ENCODE peak calls at places on chromosomes 6 and 20, in ten cellular contexts. V is WTC11; G is psoas muscle; Y is lower lobe of right lung; P is bronchial epithelial cell; K is fibroblast of lung; W is uterus; C is upper lobe of right lung; E is CD4-positive, alpha-beta T cell; F is brain microvascular endothelial cell. J is an unnamed sample.

GRCh38 chr6:18388942-18389341 is 1.8 kb downstream of the RNF144B start:
- DNase-seq in G (no peak), E (no peak), Y (no peak), V (no peak), P (peak; percentile 77), C (no peak), K (peak; percentile 66), W (no peak), F (peak; percentile 62), J (peak; percentile 32)

GRCh38 chr6:128836761-128837160 is 46.2 kb upstream of the LAMA2 start:
- DNase-seq in C (no peak), K (no peak), E (no peak), Y (no peak), F (no peak), P (no peak), V (no peak), W (no peak), G (no peak), J (no peak)

GRCh38 chr6:87714093-87714809 is 12.2 kb upstream of the AKIRIN2 start:
- DNase-seq in G (no peak), C (no peak), Y (no peak), W (no peak), K (peak; percentile 88), E (no peak), P (peak; percentile 98), F (peak; percentile 73), V (no peak), J (peak; percentile 78)

GRCh38 chr20:62503414-62504178 is 27.8 kb upstream of the GATA5 start:
- DNase-seq in V (no peak), F (no peak), E (no peak), P (no peak), K (no peak), Y (no peak), C (no peak), W (no peak), G (no peak), J (no peak)

GRCh38 chr6:42140051-42140450 is 2.4 kb downstream of the C6orf132 start:
- DNase-seq in E (no peak), G (peak; percentile 21), F (no peak), P (peak; percentile 87), K (peak; percentile 17), W (no peak), C (no peak), V (no peak), Y (peak; percentile 66), J (peak; percentile 89)

GRCh38 chr6:45320349-45320748 is 7.8 kb upstream of the RUNX2 start:
- DNase-seq in V (no peak), K (no peak), Y (no peak), C (no peak), W (no peak), G (no peak), P (no peak), F (no peak), E (no peak), J (no peak)

GRCh38 chr20:14838663-14839650 is 501.5 kb upstream of the FLRT3 start:
- DNase-seq in C (no peak), G (no peak), F (no peak), V (no peak), E (no peak), W (no peak), P (peak; percentile 8), Y (no peak), K (peak; percentile 35), J (no peak)

GRCh38 chr6:168735268-168735949 is 294.4 kb downstream of the SMOC2 start:
- DNase-seq in W (no peak), P (no peak), F (no peak), V (no peak), E (no peak), Y (no peak), G (no peak), K (no peak), C (no peak), J (no peak)

GRCh38 chr20:45935416-45936046 is 1.0 kb downstream of the PCIF1 start:
- DNase-seq in K (peak; percentile 32), E (no peak), V (no peak), W (no peak), Y (no peak), P (peak; percentile 18), F (no peak), G (no peak), C (no peak), J (no peak)

GRCh38 chr20:45934046-45934586 is 367 bp upstream of the PCIF1 start:
- DNase-seq in Y (peak; percentile 81), W (peak; percentile 72), F (no peak), E (no peak), V (peak; percentile 63), P (no peak), G (peak; percentile 77), C (peak; percentile 87), K (peak; percentile 51), J (peak; percentile 48)

GRCh38 chr20:45933231-45934045 is 1.0 kb upstream of the PCIF1 start:
- DNase-seq in G (peak; percentile 61), P (peak; percentile 74), W (peak; percentile 78), V (peak; percentile 86), F (peak; percentile 62), K (peak; percentile 75), Y (peak; percentile 77), C (peak; percentile 80), E (peak; percentile 22), J (peak; percentile 94)

GRCh38 chr20:45937765-45938164 is 3.3 kb downstream of the PCIF1 start:
- DNase-seq in P (no peak), K (no peak), F (peak; percentile 38), Y (no peak), C (no peak), W (no peak), G (no peak), E (no peak), V (no peak), J (no peak)

DNA sequence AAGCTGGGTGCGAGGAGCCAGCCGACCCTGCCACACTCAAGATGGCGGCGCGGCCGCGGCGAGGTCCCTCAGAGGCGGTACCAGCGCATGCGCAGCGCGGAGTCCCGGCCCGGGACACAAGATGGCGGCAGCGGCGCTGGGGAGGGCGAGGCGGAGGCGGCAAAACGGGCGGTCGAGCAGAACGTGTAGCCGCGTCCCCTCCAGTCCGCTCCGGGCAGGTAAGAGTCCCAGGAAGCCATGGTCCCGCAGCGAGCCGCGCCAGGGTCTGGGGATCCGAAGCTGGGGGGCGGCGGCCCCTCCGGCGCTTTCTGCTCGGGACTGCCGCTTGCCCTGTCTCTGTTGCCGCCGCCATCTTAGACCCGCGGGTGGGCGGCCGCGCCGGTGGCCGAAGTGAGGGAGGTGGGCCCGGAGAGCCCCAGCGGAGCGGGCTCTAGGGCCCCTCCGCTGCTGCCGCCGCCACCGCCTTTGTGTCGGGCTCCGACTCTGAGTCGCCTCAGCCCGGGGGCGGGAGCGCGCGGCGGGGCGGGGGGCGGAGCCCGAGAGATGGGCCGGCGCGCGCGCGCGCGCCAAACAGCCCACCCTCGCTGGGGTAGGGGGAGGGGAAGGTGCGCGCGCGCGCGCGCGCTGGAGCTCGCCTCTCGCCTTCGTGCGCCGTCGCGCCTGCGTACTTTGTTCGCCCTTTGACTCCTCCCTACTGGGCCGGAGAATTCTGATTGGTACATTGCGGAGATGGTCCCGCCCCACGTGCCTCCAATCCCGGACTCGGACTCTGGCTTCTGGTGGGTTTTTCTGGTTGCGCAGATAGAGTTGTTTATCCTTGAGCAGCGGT is at the start of gene PCIF1:
- DNase-seq in P (peak; percentile 88), E (peak; percentile 99), G (peak; percentile 98), K (peak; percentile 97), C (peak; percentile 99), F (peak; percentile 98), V (peak; percentile 98), W (peak; percentile 99), Y (peak; percentile 98), J (peak; percentile 100)
- TF ChIP-seq CTCF in P (no peak), E (no peak), G (no peak), K (no peak), C (no peak), F (no peak), V (no peak), W (no peak), Y (no peak), J (no peak)

GRCh38 chr6:1055015-1055921 is 256.6 kb upstream of the FOXQ1 start:
- DNase-seq in G (no peak), F (no peak), C (no peak), E (no peak), W (no peak), P (no peak), Y (no peak), K (no peak), V (no peak), J (no peak)

GRCh38 chr6:1053587-1053986 is 258.3 kb upstream of the FOXQ1 start:
- DNase-seq in K (no peak), W (no peak), Y (no peak), F (no peak), E (no peak), V (no peak), G (no peak), P (no peak), C (no peak), J (no peak)

GRCh38 chr6:1054653-1055014 is 257.3 kb upstream of the FOXQ1 start:
- DNase-seq in G (no peak), K (no peak), E (no peak), Y (no peak), P (no peak), V (no peak), F (no peak), C (no peak), W (no peak), J (no peak)

GRCh38 chr6:1049900-1050299 is 262.0 kb upstream of the FOXQ1 start:
- DNase-seq in E (no peak), P (no peak), Y (no peak), C (no peak), W (no peak), V (no peak), G (no peak), F (no peak), K (no peak), J (no peak)

GRCh38 chr6:1052262-1052661 is 259.6 kb upstream of the FOXQ1 start:
- DNase-seq in V (no peak), Y (no peak), P (no peak), W (no peak), F (no peak), G (no peak), C (no peak), E (no peak), K (no peak), J (no peak)
- TF ChIP-seq CTCF in V (no peak), Y (no peak), P (no peak), W (no peak), F (no peak), G (no peak), C (no peak), E (no peak), K (no peak), J (no peak)

GRCh38 chr20:44288252-44288651 is 22.8 kb downstream of the FITM2 start:
- DNase-seq in K (no peak), F (no peak), Y (no peak), W (no peak), P (no peak), G (no peak), V (no peak), C (no peak), E (no peak), J (no peak)
- TF ChIP-seq CTCF in K (no peak), F (no peak), Y (no peak), W (no peak), P (no peak), G (no peak), V (no peak), C (no peak), E (no peak), J (no peak)

DNA sequence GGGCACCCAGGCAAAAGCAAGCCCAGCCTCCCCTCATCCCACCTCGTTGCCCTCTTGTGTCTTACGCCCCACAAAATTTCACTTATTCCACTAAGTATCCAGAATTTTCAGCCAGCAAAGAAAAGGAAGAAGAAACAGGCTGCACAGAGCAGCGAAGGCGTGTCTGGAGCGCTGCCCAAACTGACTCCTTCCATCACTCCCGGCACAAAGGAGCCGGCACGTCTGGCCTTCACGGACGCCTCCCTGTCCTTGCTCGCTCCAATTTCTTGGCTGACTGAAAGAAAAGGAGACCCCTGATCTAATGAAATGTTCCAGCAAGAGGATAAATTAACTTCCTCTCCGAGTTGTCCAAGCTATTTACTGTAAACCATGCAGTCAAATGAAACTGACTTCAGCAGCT is 152.3 kb upstream of the CDH4 start:
- DNase-seq in W (no peak), G (no peak), V (no peak), K (peak; percentile 6), P (no peak), E (no peak), C (no peak), Y (no peak), F (no peak), J (no peak)
- TF ChIP-seq CTCF in W (no peak), G (no peak), V (no peak), K (no peak), P (no peak), E (no peak), C (no peak), Y (no peak), F (no peak), J (no peak)

J was measured in RWPE1.